ENCODE peak calls at places on chromosome 7, in four cellular contexts. R, C, K and A are unnamed samples.

GRCh38 chr7:131869186-131869862 is 312.9 kb upstream of the PODXL start:
- DNase-seq in K (no peak), C (no peak), R (peak; percentile 6), A (no peak)

GRCh38 chr7:57868771-57869483 is 418.9 kb downstream of the ZNF716 start:
- DNase-seq in K (no peak), C (no peak), R (no peak), A (no peak)

GRCh38 chr7:15963206-15963605 is 276.7 kb upstream of the MEOX2 start:
- DNase-seq in C (no peak), R (no peak), K (no peak), A (no peak)

GRCh38 chr7:2821842-2822507 is 22.1 kb downstream of the GNA12 start:
- DNase-seq in C (peak; percentile 91), R (no peak), K (no peak), A (no peak)

GRCh38 chr7:102148799-102149198 is 137.9 kb upstream of the SH2B2 start:
- DNase-seq in K (no peak), C (no peak), R (no peak), A (no peak)

GRCh38 chr7:50446542-50446960 is 3.6 kb downstream of the FIGNL1 start:
- DNase-seq in C (peak; percentile 76), K (no peak), R (peak; percentile 79), A (no peak)

GRCh38 chr7:111763221-111763791 is 201.0 kb upstream of the IMMP2L start:
- DNase-seq in R (peak; percentile 71), C (peak; percentile 71), K (no peak), A (peak; percentile 47)

GRCh38 chr7:152760384-152761115 is 998 bp downstream of the ACTR3B start:
- DNase-seq in C (peak; percentile 24), K (no peak), R (peak; percentile 38), A (no peak)

GRCh38 chr7:99876491-99876890 is 342 bp downstream of the OR2AE1 start:
- DNase-seq in R (no peak), K (no peak), C (no peak), A (no peak)

GRCh38 chr7:50141854-50142253 is 48.8 kb upstream of the ZPBP start:
- DNase-seq in R (peak; percentile 11), C (no peak), K (no peak), A (no peak)

GRCh38 chr7:8363407-8364015 is 69.9 kb upstream of the NXPH1 start:
- DNase-seq in C (no peak), R (no peak), K (no peak), A (no peak)

DNA sequence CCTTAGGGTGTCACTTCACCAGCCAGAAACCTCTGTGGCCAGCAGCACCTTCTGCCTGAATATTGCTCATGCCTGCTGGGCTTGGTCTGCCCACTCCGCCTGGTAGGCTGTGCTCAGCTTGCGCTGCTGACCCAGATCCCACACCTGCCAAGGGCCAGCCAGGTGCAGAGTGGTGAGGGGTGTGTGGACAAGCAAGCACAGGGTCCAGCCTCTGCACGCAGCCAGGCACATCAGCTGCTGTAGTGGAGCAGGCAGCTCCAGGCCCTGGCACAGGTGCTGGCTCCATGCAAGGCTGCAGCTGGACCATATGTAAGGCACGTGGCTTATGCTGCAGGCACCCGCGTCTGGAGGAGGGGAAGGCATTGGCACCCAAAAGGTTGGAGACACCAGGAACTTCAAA is 567.4 kb downstream of the INHBA start:
- DNase-seq in C (no peak), R (no peak), K (no peak), A (no peak)
- H4K8ac ChIP-seq in C (no peak overlapping the region), R (no peak overlapping the region), K (peak overlapping the region; percentile 65), A (no peak overlapping the region)

GRCh38 chr7:86444245-86444644 is 199.5 kb upstream of the GRM3 start:
- DNase-seq in C (no peak), K (no peak), R (no peak), A (no peak)

GRCh38 chr7:86445285-86445684 is 198.4 kb upstream of the GRM3 start:
- DNase-seq in C (no peak), K (no peak), R (no peak), A (no peak)
- H4K5ac ChIP-seq in C (no peak overlapping the region), K (no peak overlapping the region), R (no peak overlapping the region), A (no peak overlapping the region)

GRCh38 chr7:150371996-150372270 is 3.3 kb downstream of the REPIN1 start:
- DNase-seq in K (no peak), C (no peak), R (no peak), A (peak; percentile 35)
- H4K8ac ChIP-seq in K (no peak overlapping the region), C (no peak overlapping the region), R (no peak overlapping the region), A (no peak overlapping the region)

GRCh38 chr7:128431221-128431620 is 21.4 kb upstream of the IMPDH1 start:
- DNase-seq in K (no peak), C (no peak), R (peak; percentile 53), A (peak; percentile 62)
- H4K5ac ChIP-seq in K (no peak overlapping the region), C (no peak overlapping the region), R (no peak overlapping the region), A (no peak overlapping the region)

GRCh38 chr7:7214398-7215347 is 32.3 kb downstream of the C1GALT1 start:
- DNase-seq in K (no peak), C (no peak), R (no peak), A (no peak)
- H4K8ac ChIP-seq in K (no peak overlapping the region), C (no peak overlapping the region), R (no peak overlapping the region), A (no peak overlapping the region)

DNA sequence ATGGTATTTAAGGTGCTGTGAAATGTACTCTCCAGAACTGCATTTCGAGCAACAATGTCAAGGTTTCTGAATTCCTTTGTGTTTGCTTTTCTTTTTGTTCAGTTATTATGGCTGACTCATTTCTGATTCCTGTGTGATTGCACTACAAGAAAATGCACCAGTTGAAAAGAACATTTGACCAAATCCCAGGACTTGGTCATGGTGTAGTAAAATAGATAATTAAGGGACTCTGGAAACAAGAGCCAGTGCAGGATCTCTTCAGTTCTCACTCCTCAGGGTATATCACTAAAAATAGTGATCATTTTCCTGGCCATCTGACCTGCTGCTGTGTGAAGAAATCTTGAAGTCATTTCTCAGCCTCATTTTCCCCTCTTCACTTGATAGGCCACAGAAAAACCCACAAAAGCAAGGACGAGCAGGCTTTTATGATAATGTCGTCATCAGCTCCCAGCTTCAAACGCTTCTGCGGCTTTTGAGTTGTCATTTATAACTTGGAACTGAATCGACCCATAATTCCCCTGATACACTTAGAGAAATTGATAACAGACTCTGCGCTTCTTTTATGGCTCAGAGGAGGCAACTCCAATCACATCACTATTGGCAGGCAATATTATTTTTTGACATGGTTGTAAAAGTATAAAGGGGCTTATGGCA is 274.7 kb downstream of the HDAC9 start:
- DNase-seq in R (no peak), K (no peak), C (peak; percentile 81), A (no peak)
- H4K5ac ChIP-seq in R (no peak overlapping the region), K (no peak overlapping the region), C (peak overlapping the region; percentile 35), A (no peak overlapping the region)

GRCh38 chr7:73437091-73437490 is 3.5 kb downstream of the FZD9 start:
- DNase-seq in K (no peak), C (no peak), R (no peak), A (no peak)

GRCh38 chr7:73436031-73436929 is 2.7 kb downstream of the FZD9 start:
- DNase-seq in C (no peak), R (no peak), K (no peak), A (no peak)

GRCh38 chr7:73438547-73439245 is 5.1 kb downstream of the FZD9 start:
- DNase-seq in K (no peak), C (no peak), R (no peak), A (no peak)

GRCh38 chr7:73437699-73438416 is 4.3 kb downstream of the FZD9 start:
- DNase-seq in K (no peak), R (no peak), C (no peak), A (no peak)

GRCh38 chr7:73439305-73439704 is 5.7 kb downstream of the FZD9 start:
- DNase-seq in R (no peak), K (no peak), C (no peak), A (no peak)
- H4K8ac ChIP-seq in R (no peak overlapping the region), K (no peak overlapping the region), C (no peak overlapping the region), A (no peak overlapping the region)